ENCODE peak calls at places on chromosomes 1 and 21, in five cellular contexts. J is sigmoid colon, G is body of pancreas, K is lower leg skin, W is heart left ventricle. B is an unnamed sample.
A peak's percentile ranks its signal among the peaks of the same experiment; 100 is the strongest.

GRCh38 chr1:4787551-4787950 is 133.1 kb downstream of the AJAP1 start:
- DNase-seq in K (peak; percentile 75), G (no peak), J (no peak), W (no peak), B (no peak)

GRCh38 chr1:9466780-9467755 is 72.2 kb upstream of the SLC25A33 start:
- DNase-seq in J (peak; percentile 82), K (no peak), G (peak; percentile 94), W (no peak), B (no peak)

GRCh38 chr21:29360799-29361765 is 62.4 kb downstream of the BACH1 start:
- DNase-seq in W (no peak), G (peak; percentile 56), J (no peak), K (no peak), B (peak; percentile 56)

GRCh38 chr1:113192242-113192641 is 119.2 kb downstream of the LRIG2 start:
- DNase-seq in J (no peak), K (no peak), G (no peak), W (no peak), B (no peak)

GRCh38 chr1:22738522-22738921 is 27.9 kb downstream of the EPHB2 start:
- DNase-seq in K (no peak), W (no peak), G (no peak), J (no peak), B (no peak)

GRCh38 chr1:154714070-154714623 is 106.2 kb upstream of the ADAR start:
- DNase-seq in K (no peak), J (no peak), G (no peak), W (no peak), B (peak; percentile 47)

GRCh38 chr1:8763888-8764287 is 53.6 kb downstream of the RERE start:
- DNase-seq in W (no peak), K (no peak), J (no peak), G (peak; percentile 7), B (no peak)

GRCh38 chr1:216034506-216034905 is 388.7 kb downstream of the USH2A start:
- DNase-seq in W (no peak), G (no peak), K (no peak), J (no peak), B (no peak)

GRCh38 chr1:117244971-117245370 is 34.2 kb upstream of the VTCN1 start:
- DNase-seq in K (no peak), W (no peak), J (no peak), G (no peak), B (no peak)

GRCh38 chr1:86776108-86776507 is 71.7 kb downstream of the SH3GLB1 start:
- DNase-seq in G (no peak), W (no peak), J (no peak), K (no peak), B (no peak)

GRCh38 chr1:67818725-67819301 is 14.5 kb downstream of the GNG12 start:
- DNase-seq in J (no peak), W (no peak), K (no peak), G (no peak), B (no peak)

GRCh38 chr1:197303463-197303862 is 35.4 kb downstream of the CRB1 start:
- DNase-seq in W (no peak), G (no peak), K (no peak), J (no peak), B (no peak)

GRCh38 chr1:180888870-180889269 is 23.8 kb upstream of the KIAA1614 start:
- DNase-seq in K (no peak), J (no peak), G (no peak), W (no peak), B (no peak)

GRCh38 chr1:106961671-106962070 is 94.8 kb upstream of the PRMT6 start:
- DNase-seq in J (no peak), W (no peak), K (no peak), G (no peak), B (no peak)

GRCh38 chr1:46622341-46622740 is 5.7 kb upstream of the MOB3C start:
- DNase-seq in J (peak; percentile 68), K (no peak), W (no peak), G (peak; percentile 56), B (peak; percentile 63)

GRCh38 chr1:24605534-24606295 is 37.4 kb upstream of the SRRM1 start:
- DNase-seq in J (no peak), W (no peak), G (no peak), K (no peak), B (no peak)

GRCh38 chr1:1119272-1119890 is 3.5 kb upstream of the C1orf159 start:
- DNase-seq in K (no peak), W (peak; percentile 42), J (peak; percentile 63), G (no peak), B (no peak)

GRCh38 chr21:27246741-27247140 is 279.9 kb upstream of the ADAMTS5 start:
- DNase-seq in G (no peak), K (no peak), J (no peak), W (no peak), B (no peak)

GRCh38 chr21:46613391-46613790 is 8.5 kb upstream of the S100B start:
- DNase-seq in J (no peak), G (no peak), K (no peak), W (no peak), B (no peak)

GRCh38 chr1:104665300-104665699 is 915.6 kb downstream of the AMY1C start:
- DNase-seq in G (no peak), J (no peak), W (no peak), K (no peak), B (no peak)

GRCh38 chr1:215830221-215830620 is 263.1 kb downstream of the KCTD3 start:
- DNase-seq in W (no peak), G (no peak), K (no peak), J (no peak), B (no peak)

GRCh38 chr21:39631842-39632577 is 19.3 kb downstream of the B3GALT5 start:
- DNase-seq in K (no peak), G (no peak), J (no peak), W (no peak), B (no peak)

GRCh38 chr1:78038071-78038470 is 7.7 kb upstream of the GIPC2 start:
- DNase-seq in W (no peak), J (no peak), G (peak; percentile 17), K (no peak), B (no peak)

GRCh38 chr1:226185153-226186036 is 1.1 kb downstream of the ACBD3 start:
- DNase-seq in K (no peak), G (no peak), W (no peak), J (no peak), B (peak; percentile 12)

GRCh38 chr1:54471588-54471987 is 65.4 kb upstream of the SSBP3 start:
- DNase-seq in W (no peak), G (no peak), J (no peak), K (no peak), B (no peak)

GRCh38 chr1:94273111-94273510 is 35.7 kb upstream of the ARHGAP29 start:
- DNase-seq in K (no peak), J (no peak), G (no peak), W (no peak), B (no peak)

GRCh38 chr1:209900734-209901133 is 37.3 kb upstream of the SYT14 start:
- DNase-seq in J (no peak), K (no peak), W (no peak), G (no peak), B (no peak)

GRCh38 chr1:45499415-45499769 is 481 bp downstream of the CCDC163 start:
- DNase-seq in G (no peak), K (no peak), W (no peak), J (peak; percentile 24), B (no peak)

GRCh38 chr1:223708001-223708359 is 4.4 kb upstream of the CAPN2 start:
- DNase-seq in G (no peak), K (no peak), W (no peak), J (no peak), B (no peak)

GRCh38 chr1:244048566-244049141 is 2.4 kb upstream of the ZBTB18 start:
- DNase-seq in K (peak; percentile 88), W (no peak), G (no peak), J (no peak), B (peak; percentile 79)
- TF ChIP-seq POLR2A in K (no peak), W (no peak), G (no peak), J (no peak), B (no peak)

GRCh38 chr1:50425376-50426107 is 2.3 kb upstream of the DMRTA2 start:
- DNase-seq in K (no peak), G (no peak), J (no peak), W (no peak), B (peak; percentile 9)

GRCh38 chr1:50426108-50426700 is 3.0 kb upstream of the DMRTA2 start:
- DNase-seq in G (no peak), W (no peak), K (no peak), J (no peak), B (no peak)

GRCh38 chr1:50427086-50427817 is 4.0 kb upstream of the DMRTA2 start:
- DNase-seq in W (no peak), G (no peak), K (no peak), J (no peak), B (no peak)

GRCh38 chr1:50427818-50428779 is 4.9 kb upstream of the DMRTA2 start:
- DNase-seq in J (no peak), W (no peak), K (no peak), G (no peak), B (no peak)

GRCh38 chr1:50426702-50427085 is 3.5 kb upstream of the DMRTA2 start:
- DNase-seq in W (no peak), K (no peak), J (no peak), G (no peak), B (no peak)
- TF ChIP-seq POLR2A in W (no peak), K (no peak), J (no peak), G (no peak), B (no peak)

GRCh38 chr1:118987431-118988185 is 535 bp downstream of the TBX15 start:
- DNase-seq in W (no peak), J (no peak), G (no peak), K (peak; percentile 86), B (no peak)
- TF ChIP-seq POLR2A in W (no peak), J (no peak), G (no peak), K (no peak), B (no peak)

GRCh38 chr21:25573409-25574206 is 33.7 kb downstream of the MRPL39 start:
- DNase-seq in W (no peak), G (no peak), J (no peak), K (no peak), B (peak; percentile 29)

GRCh38 chr21:25569084-25569483 is 38.2 kb downstream of the MRPL39 start:
- DNase-seq in W (no peak), K (no peak), G (no peak), J (no peak), B (no peak)

GRCh38 chr21:25571726-25572121 is 35.6 kb downstream of the MRPL39 start:
- DNase-seq in G (no peak), J (no peak), W (no peak), K (no peak), B (no peak)

GRCh38 chr21:25569711-25570110 is 37.6 kb downstream of the MRPL39 start:
- DNase-seq in G (no peak), W (no peak), J (no peak), K (no peak), B (no peak)

GRCh38 chr21:25572895-25573310 is 34.4 kb downstream of the MRPL39 start:
- DNase-seq in W (no peak), K (no peak), G (no peak), J (no peak), B (no peak)
- TF ChIP-seq POLR2A in W (no peak), K (no peak), G (no peak), J (no peak), B (no peak)

GRCh38 chr1:148290881-148291280 is 138.8 kb upstream of the NBPF11 start:
- DNase-seq in W (no peak), J (no peak), K (no peak), G (no peak), B (no peak)
- TF ChIP-seq POLR2A in W (no peak), J (no peak), K (no peak), G (no peak), B (no peak)